ENCODE peak calls at places on chromosomes 13 and 19, in ten cellular contexts. K, A, F, T, Y, V, D, L, S and Z are unnamed samples. For H3K4me1, the result is how much of the 10 kb centered on the place peaks cover.

GRCh38 chr13:29465741-29466293 is 129.7 kb downstream of the SLC7A1 start:
- DNase-seq in K (no peak), T (peak), L (no peak), S (no peak), Y (peak), D (no peak), F (no peak), A (no peak), V (no peak), Z (no peak)

GRCh38 chr13:109698779-109699178 is 87.6 kb downstream of the IRS2 start:
- DNase-seq in T (no peak), Y (no peak), D (no peak), F (no peak), S (no peak), V (no peak), K (no peak), L (no peak), A (no peak), Z (no peak)

GRCh38 chr19:7916137-7916907 is 1.7 kb downstream of the TGFBR3L start:
- DNase-seq in T (no peak), S (peak), L (peak), V (peak), F (peak), Y (no peak), K (peak), D (no peak), A (no peak), Z (peak)

GRCh38 chr19:42248270-42249148 is 6.1 kb upstream of the GSK3A start:
- DNase-seq in D (no peak), A (no peak), V (no peak), F (no peak), L (no peak), Y (no peak), T (no peak), K (no peak), S (no peak), Z (no peak)

GRCh38 chr19:58396691-58397532 is 1.5 kb downstream of the RNF225 start:
- DNase-seq in T (no peak), V (no peak), D (no peak), L (no peak), Y (no peak), F (no peak), A (no peak), S (no peak), K (no peak), Z (no peak)

GRCh38 chr13:66375756-66376155 is 854.4 kb downstream of the PCDH9 start:
- DNase-seq in L (no peak), S (no peak), A (no peak), F (no peak), D (no peak), K (no peak), Y (no peak), T (no peak), V (no peak), Z (no peak)

GRCh38 chr19:4051175-4052101 is 15.3 kb downstream of the ZBTB7A start:
- DNase-seq in K (no peak), S (peak), A (peak), F (no peak), T (peak), L (peak), D (no peak), V (peak), Y (no peak), Z (no peak)

GRCh38 chr19:40609561-40610395 is 8.6 kb downstream of the LTBP4 start:
- DNase-seq in K (peak), V (peak), T (peak), D (peak), L (peak), S (peak), Y (peak), A (peak), F (peak), Z (peak)

GRCh38 chr13:67632590-67632989 is 402.5 kb upstream of the PCDH9 start:
- DNase-seq in K (no peak), S (no peak), T (no peak), A (no peak), D (no peak), V (no peak), F (no peak), Y (no peak), L (no peak), Z (no peak)

GRCh38 chr13:102373221-102373620 is 28.6 kb downstream of the FGF14 start:
- DNase-seq in V (no peak), S (no peak), Y (no peak), D (no peak), L (no peak), T (no peak), F (no peak), K (no peak), A (no peak), Z (no peak)

GRCh38 chr13:77697208-77698103 is at the start of gene SLAIN1:
- DNase-seq in A (peak), V (peak), Y (peak), D (peak), L (peak), T (peak), F (peak), K (peak), S (peak), Z (peak)

GRCh38 chr19:8304841-8305621 is 3.1 kb downstream of the CD320 start:
- DNase-seq in L (peak), V (peak), F (peak), T (no peak), Y (peak), S (no peak), A (no peak), D (peak), K (no peak), Z (no peak)

GRCh38 chr13:20272104-20272503 is 40.0 kb upstream of the GJB6 start:
- DNase-seq in A (no peak), S (no peak), K (no peak), F (no peak), D (no peak), T (no peak), L (no peak), V (no peak), Y (no peak), Z (no peak)

GRCh38 chr19:38727868-38728660 is 16.2 kb downstream of the CAPN12 start:
- DNase-seq in K (no peak), S (no peak), A (no peak), T (no peak), F (no peak), V (peak), L (no peak), Y (peak), D (no peak), Z (no peak)

GRCh38 chr19:34556500-34556899 is 74.9 kb downstream of the WTIP start:
- DNase-seq in S (no peak), V (no peak), Y (peak), K (peak), F (peak), D (no peak), T (no peak), L (peak), A (peak), Z (no peak)

GRCh38 chr13:72651196-72651595 is 76.2 kb downstream of the MZT1 start:
- DNase-seq in V (no peak), T (no peak), K (no peak), S (peak), D (no peak), A (no peak), L (no peak), Y (peak), F (peak), Z (no peak)

GRCh38 chr19:48244289-48244688 is 11.4 kb downstream of the CARD8 start:
- DNase-seq in A (no peak), Y (no peak), S (peak), D (no peak), T (no peak), V (no peak), F (peak), K (no peak), L (no peak), Z (peak)

GRCh38 chr19:4016903-4017638 is 9.5 kb downstream of the PIAS4 start:
- DNase-seq in V (no peak), S (no peak), T (no peak), D (no peak), L (no peak), F (no peak), K (no peak), Y (no peak), A (no peak), Z (no peak)

GRCh38 chr13:32587014-32587773 is 942 bp downstream of the PDS5B start:
- DNase-seq in F (peak), L (peak), V (peak), Y (peak), A (peak), D (peak), K (peak), T (peak), S (peak), Z (peak)

GRCh38 chr13:65679240-65679639 is 1550.9 kb downstream of the PCDH9 start:
- DNase-seq in V (no peak), Y (no peak), S (no peak), K (no peak), F (no peak), D (no peak), T (no peak), A (no peak), L (no peak), Z (no peak)

GRCh38 chr13:93409001-93409400 is 182.4 kb downstream of the GPC6 start:
- DNase-seq in V (no peak), D (no peak), A (no peak), L (no peak), Y (no peak), K (no peak), S (no peak), F (no peak), T (no peak), Z (no peak)

GRCh38 chr19:14434543-14435319 is 1.6 kb downstream of the PKN1 start:
- DNase-seq in A (peak), Y (peak), D (peak), V (peak), K (no peak), T (peak), F (no peak), S (peak), L (peak), Z (no peak)

GRCh38 chr19:8386990-8387389 is 3.2 kb upstream of the RAB11B start:
- DNase-seq in S (no peak), D (no peak), A (no peak), V (no peak), L (no peak), Y (no peak), K (no peak), F (no peak), T (no peak), Z (no peak)

GRCh38 chr13:38952827-38953226 is 37.8 kb downstream of the STOML3 start:
- DNase-seq in T (no peak), K (no peak), A (no peak), S (no peak), L (no peak), F (no peak), Y (no peak), D (no peak), V (no peak), Z (no peak)

GRCh38 chr13:85582890-85583289 is 216.3 kb downstream of the SLITRK6 start:
- DNase-seq in K (no peak), Y (no peak), V (no peak), S (no peak), L (no peak), A (no peak), T (no peak), D (no peak), F (no peak), Z (no peak)

GRCh38 chr13:48595330-48596127 is 58.2 kb upstream of the CYSLTR2 start:
- DNase-seq in Y (peak), L (peak), K (peak), A (peak), F (peak), V (peak), T (peak), S (peak), D (peak), Z (peak)

GRCh38 chr19:52086481-52086880 is 9.1 kb downstream of the ZNF841 start:
- DNase-seq in A (no peak), K (no peak), D (no peak), F (no peak), V (no peak), L (no peak), S (no peak), T (no peak), Y (no peak), Z (no peak)

GRCh38 chr13:50589651-50590054 is 253.8 kb downstream of the DLEU7 start:
- DNase-seq in F (no peak), T (no peak), K (no peak), L (no peak), A (peak), D (no peak), S (no peak), V (no peak), Y (no peak), Z (no peak)

DNA sequence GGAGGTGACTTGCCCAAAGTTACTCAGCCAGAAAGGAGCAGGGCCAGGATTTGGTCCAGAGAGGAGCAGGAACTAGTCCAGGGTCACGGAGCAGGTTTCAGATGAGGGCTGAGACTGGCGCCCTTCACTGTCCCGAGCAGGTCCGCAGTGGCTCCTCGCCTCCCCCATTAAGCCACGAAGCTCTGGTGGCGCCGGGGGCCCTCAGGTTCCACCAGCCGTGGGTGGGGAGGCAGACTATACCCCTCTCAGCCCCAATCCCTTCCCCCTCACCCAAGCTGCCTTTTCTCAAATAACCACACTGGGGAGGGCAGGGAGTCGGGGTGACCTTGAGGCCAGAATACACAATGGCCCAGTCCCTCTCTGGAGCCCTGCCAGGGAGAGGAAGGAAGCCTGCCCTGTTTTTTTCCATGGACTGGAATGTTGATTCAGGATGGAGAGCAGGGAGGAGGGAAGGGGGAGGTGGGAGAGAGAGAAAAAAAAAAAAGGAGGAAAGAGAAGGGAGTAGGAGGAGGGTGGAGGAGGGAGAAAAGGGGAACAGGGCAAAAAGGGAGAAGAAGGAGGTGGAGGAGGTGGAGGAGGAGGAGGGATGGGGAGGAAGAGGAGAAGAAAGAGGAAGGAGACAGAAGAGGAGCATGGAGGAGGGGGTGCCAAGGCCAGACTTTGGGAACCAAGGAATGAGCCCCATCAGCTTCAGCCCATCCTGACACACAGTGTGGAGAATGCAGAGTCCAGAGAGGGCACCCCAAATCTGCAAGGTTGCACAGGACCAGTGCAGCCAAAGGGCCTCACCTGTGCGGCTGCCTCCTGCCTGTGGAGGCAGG is 19.7 kb downstream of the CEACAM16 start:
- DNase-seq in S (peak), T (peak), V (peak), L (peak), K (no peak), A (peak), D (peak), Y (peak), F (no peak), Z (no peak)
- H3K27ac ChIP-seq in S (no peak), T (peak), V (peak), L (peak), K (no peak), A (peak), D (peak), Y (peak), F (no peak), Z (no peak)

GRCh38 chr19:1410136-1410786 is 2.9 kb downstream of the DAZAP1 start:
- DNase-seq in Y (no peak), T (no peak), V (no peak), L (no peak), S (no peak), F (no peak), A (no peak), D (no peak), K (no peak), Z (no peak)
- H3K4me1 ChIP-seq in Y (half or more), T (half or more), V (under half), L (half or more), S (under half), F (under half), A (under half), D (under half), K (half or more), Z (half or more)

DNA sequence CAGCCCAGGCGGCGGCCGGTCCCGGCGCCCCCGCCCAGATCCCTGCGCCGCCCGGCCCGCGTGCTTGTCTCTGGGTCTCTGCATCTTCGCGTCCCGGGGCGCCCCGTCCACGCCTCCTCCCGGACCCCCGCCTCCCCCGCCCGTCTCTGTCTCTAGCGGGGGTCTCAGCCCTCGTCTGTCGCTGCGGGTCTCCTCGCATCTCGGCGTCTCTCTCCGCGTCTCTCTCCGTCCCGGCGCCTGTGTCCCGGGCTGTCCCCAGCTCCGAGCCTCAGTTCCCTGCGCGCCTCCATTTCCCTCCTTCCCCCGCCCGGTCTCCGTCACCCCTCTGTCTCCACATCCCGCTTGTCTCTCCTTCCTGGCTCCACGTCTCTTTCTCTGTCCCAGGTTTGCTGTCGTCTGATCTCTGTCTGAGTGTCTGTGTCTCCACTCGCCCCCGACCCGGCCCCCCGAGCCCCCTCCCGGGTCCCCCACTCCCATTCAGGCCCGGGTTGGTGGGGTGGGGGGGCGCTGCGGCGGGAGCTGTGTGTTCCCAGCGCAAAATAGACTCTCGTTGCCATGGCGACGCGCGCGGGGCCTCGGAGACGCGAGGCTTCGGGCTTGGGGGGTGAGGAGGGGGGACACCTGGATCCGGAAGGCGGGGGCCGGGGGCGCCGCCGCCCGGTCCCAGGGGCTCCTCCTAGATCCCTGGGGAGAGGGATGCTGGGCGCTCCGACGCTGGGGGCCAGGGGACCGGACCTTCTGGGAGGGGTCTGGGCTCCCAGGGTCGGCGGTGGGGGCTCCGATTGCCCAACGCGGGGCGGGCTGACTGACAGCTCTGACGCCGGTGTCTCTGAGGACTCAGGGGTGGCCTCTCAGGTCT is 8.7 kb upstream of the SHISA7 start:
- DNase-seq in T (no peak), D (no peak), K (no peak), F (peak), S (no peak), Y (no peak), V (no peak), L (no peak), A (no peak), Z (no peak)
- H3K4me3 ChIP-seq in T (no peak), D (no peak), K (no peak), F (no peak), S (no peak), Y (peak), V (no peak), L (no peak), A (peak), Z (no peak)

GRCh38 chr19:17775245-17775927 is 19.6 kb upstream of the B3GNT3 start:
- DNase-seq in D (no peak), K (peak), A (peak), F (peak), S (no peak), T (no peak), V (no peak), Y (peak), L (peak), Z (peak)

GRCh38 chr19:17766543-17767131 is 15.4 kb downstream of the FCHO1 start:
- DNase-seq in A (peak), Y (peak), S (peak), V (peak), F (peak), D (peak), L (peak), K (no peak), T (peak), Z (peak)

GRCh38 chr19:17772172-17772571 is 20.9 kb downstream of the FCHO1 start:
- DNase-seq in K (no peak), L (no peak), T (no peak), Y (peak), S (no peak), F (peak), A (peak), D (no peak), V (no peak), Z (no peak)

GRCh38 chr19:17767559-17767958 is 16.3 kb downstream of the FCHO1 start:
- DNase-seq in A (no peak), L (no peak), D (no peak), Y (no peak), S (no peak), F (no peak), K (no peak), V (no peak), T (no peak), Z (no peak)

GRCh38 chr19:17770613-17771012 is 19.3 kb downstream of the FCHO1 start:
- DNase-seq in Y (no peak), V (no peak), A (no peak), D (no peak), T (no peak), K (no peak), L (no peak), F (no peak), S (no peak), Z (no peak)
- H3K27ac ChIP-seq in Y (no peak), V (no peak), A (no peak), D (no peak), T (no peak), K (no peak), L (no peak), F (no peak), S (no peak), Z (no peak)

DNA sequence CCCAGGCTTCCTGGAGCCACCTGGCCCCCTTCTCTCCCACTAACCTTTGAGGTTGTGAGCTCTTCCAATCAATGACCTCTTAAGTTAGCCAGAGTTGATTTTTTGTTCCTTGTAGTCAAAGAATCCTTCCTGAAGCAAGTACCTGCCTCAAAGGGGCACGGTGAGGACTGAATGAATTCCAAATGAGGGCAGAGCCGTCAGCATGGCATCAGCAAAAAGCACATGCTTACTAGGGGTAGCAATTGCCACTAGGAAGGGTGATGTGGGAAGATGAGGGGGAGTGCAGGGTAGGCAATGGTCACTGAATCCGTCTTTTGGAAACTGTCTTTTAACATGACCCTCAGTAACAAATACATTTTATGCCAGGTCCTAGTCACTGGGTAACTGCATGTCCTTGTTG is 15.6 kb upstream of the DHRS12 start:
- DNase-seq in F (no peak), Y (no peak), A (no peak), S (no peak), D (no peak), K (no peak), V (no peak), T (no peak), L (no peak), Z (no peak)
- H3K4me1 ChIP-seq in F (half or more), Y (under half), A (under half), S (under half), D (under half), K (under half), V (under half), T (under half), L (under half), Z (half or more)

GRCh38 chr13:113437408-113438010 is 15.8 kb downstream of the ADPRHL1 start:
- DNase-seq in Y (no peak), T (no peak), F (no peak), A (peak), L (no peak), V (peak), K (no peak), D (no peak), S (no peak), Z (no peak)
- H3K4me3 ChIP-seq in Y (no peak), T (no peak), F (no peak), A (no peak), L (no peak), V (no peak), K (no peak), D (no peak), S (no peak), Z (no peak)

GRCh38 chr19:29952127-29952526 is 10.1 kb downstream of the URI1 start:
- DNase-seq in S (no peak), D (no peak), T (no peak), Y (no peak), K (no peak), F (no peak), A (no peak), V (no peak), L (no peak), Z (no peak)
- H3K27ac ChIP-seq in S (no peak), D (no peak), T (peak), Y (no peak), K (no peak), F (no peak), A (no peak), V (no peak), L (no peak), Z (no peak)

GRCh38 chr19:16257509-16258002 is 59.8 kb downstream of the AP1M1 start:
- DNase-seq in Y (no peak), K (no peak), A (no peak), T (no peak), L (no peak), F (no peak), S (no peak), V (no peak), D (no peak), Z (no peak)

GRCh38 chr19:16260794-16261161 is 63.1 kb downstream of the AP1M1 start:
- DNase-seq in V (no peak), F (no peak), K (no peak), D (no peak), T (no peak), A (no peak), L (no peak), Y (no peak), S (no peak), Z (no peak)

GRCh38 chr19:16258440-16258903 is 60.8 kb downstream of the AP1M1 start:
- DNase-seq in V (peak), Y (peak), T (peak), A (no peak), F (peak), D (peak), K (no peak), S (no peak), L (peak), Z (no peak)

GRCh38 chr19:16260160-16260793 is 62.6 kb downstream of the AP1M1 start:
- DNase-seq in A (no peak), S (no peak), K (no peak), Y (no peak), V (no peak), D (no peak), F (no peak), L (no peak), T (no peak), Z (no peak)

GRCh38 chr19:16259385-16260159 is 61.9 kb downstream of the AP1M1 start:
- DNase-seq in A (no peak), K (peak), V (no peak), T (no peak), S (no peak), D (no peak), Y (no peak), F (peak), L (peak), Z (no peak)
- H3K4me1 ChIP-seq in A (under half), K (under half), V (under half), T (under half), S (under half), D (under half), Y (under half), F (half or more), L (under half), Z (half or more)